ENCODE peak calls at places on chromosomes 13 and 19, in nine cellular contexts. G is neural progenitor cell, U is colonic mucosa, Y is stomach, I is fibroblast of lung, B is heart right ventricle, K is left ventricle myocardium inferior, A is HCT116, D is hepatocyte. L is an unnamed sample.
A peak's percentile ranks its signal among the peaks of the same experiment; 100 is the strongest.

GRCh38 chr19:32287811-32288227 is 57.6 kb upstream of the ZNF507 start:
- DNase-seq in G (peak; percentile 85), U (peak; percentile 67), Y (peak; percentile 52), I (peak; percentile 77), B (peak; percentile 74), K (peak; percentile 72), A (peak; percentile 61), D (peak; percentile 81), L (peak; percentile 3)

GRCh38 chr19:16078311-16078758 is 2.0 kb downstream of the TPM4 start:
- DNase-seq in G (peak; percentile 61), U (no peak), Y (no peak), I (no peak), B (no peak), K (no peak), A (no peak), D (no peak), L (no peak)

GRCh38 chr13:83378901-83379300 is 503.4 kb downstream of the SLITRK1 start:
- DNase-seq in G (no peak), U (no peak), Y (no peak), I (no peak), B (no peak), K (no peak), A (no peak), D (no peak), L (no peak)

GRCh38 chr13:72431981-72432617 is 295.3 kb downstream of the MZT1 start:
- DNase-seq in G (no peak), U (no peak), Y (no peak), I (peak; percentile 25), B (no peak), K (no peak), A (no peak), D (no peak), L (no peak)

GRCh38 chr13:94702181-94703041 is 9.9 kb downstream of the SOX21 start:
- DNase-seq in G (peak; percentile 51), U (no peak), Y (no peak), I (no peak), B (no peak), K (no peak), A (no peak), D (no peak), L (no peak)

GRCh38 chr19:53553865-53554791 is 16.2 kb downstream of the ZNF331 start:
- DNase-seq in G (no peak), U (peak; percentile 86), Y (peak; percentile 90), I (peak; percentile 85), B (peak; percentile 90), K (peak; percentile 88), A (no peak), D (no peak), L (peak; percentile 50)

GRCh38 chr13:47232516-47232915 is 335.7 kb upstream of the HTR2A start:
- DNase-seq in G (no peak), U (no peak), Y (no peak), I (no peak), B (no peak), K (no peak), A (no peak), D (no peak), L (no peak)

GRCh38 chr13:101155920-101156319 is 260.4 kb downstream of the NALCN start:
- DNase-seq in G (peak; percentile 13), U (no peak), Y (no peak), I (no peak), B (no peak), K (no peak), A (no peak), D (no peak), L (no peak)

GRCh38 chr13:80340643-80341097 is 256 bp downstream of the SPRY2 start:
- DNase-seq in G (no peak), U (no peak), Y (no peak), I (peak; percentile 76), B (no peak), K (no peak), A (no peak), D (no peak), L (no peak)

GRCh38 chr19:45508931-45509691 is 1.8 kb downstream of the VASP start:
- DNase-seq in G (peak; percentile 77), U (peak; percentile 83), Y (peak; percentile 73), I (peak; percentile 65), B (peak; percentile 79), K (peak; percentile 83), A (no peak), D (peak; percentile 69), L (no peak)

GRCh38 chr13:44396295-44396962 is 22.8 kb downstream of the SERP2 start:
- DNase-seq in G (no peak), U (no peak), Y (no peak), I (no peak), B (no peak), K (no peak), A (no peak), D (no peak), L (no peak)

GRCh38 chr13:26280295-26280694 is 26.4 kb downstream of the CDK8 start:
- DNase-seq in G (no peak), U (no peak), Y (no peak), I (peak; percentile 9), B (no peak), K (no peak), A (no peak), D (no peak), L (peak; percentile 24)

GRCh38 chr13:46516624-46517318 is 36.2 kb upstream of the LRCH1 start:
- DNase-seq in G (peak; percentile 47), U (no peak), Y (no peak), I (no peak), B (no peak), K (no peak), A (no peak), D (peak; percentile 19), L (no peak)

GRCh38 chr13:79237981-79238380 is 168.1 kb downstream of the RBM26 start:
- DNase-seq in G (no peak), U (no peak), Y (no peak), I (no peak), B (no peak), K (no peak), A (no peak), D (no peak), L (no peak)

GRCh38 chr19:42985588-42985987 is 40.7 kb downstream of the PSG11 start:
- DNase-seq in G (no peak), U (no peak), Y (no peak), I (no peak), B (no peak), K (no peak), A (no peak), D (no peak), L (peak; percentile 44)

GRCh38 chr19:13260883-13261653 is 110.9 kb downstream of the IER2 start:
- DNase-seq in G (no peak), U (no peak), Y (peak; percentile 33), I (peak; percentile 88), B (no peak), K (no peak), A (peak; percentile 94), D (peak; percentile 62), L (peak; percentile 73)
- H3K4me3 ChIP-seq in G (no peak overlapping the region), U (no peak overlapping the region), Y (no peak overlapping the region), I (no peak overlapping the region), B (no peak overlapping the region), K (no peak overlapping the region), A (no peak overlapping the region), D (no peak overlapping the region), L (no peak overlapping the region)

GRCh38 chr19:6668696-6669095 is 1.3 kb downstream of the TNFSF14 start:
- DNase-seq in G (no peak), U (no peak), Y (no peak), I (no peak), B (no peak), K (no peak), A (no peak), D (no peak), L (no peak)
- H3K4me3 ChIP-seq in G (no peak overlapping the region), U (peak overlapping the region; percentile 13), Y (peak overlapping the region; percentile 35), I (no peak overlapping the region), B (no peak overlapping the region), K (no peak overlapping the region), A (no peak overlapping the region), D (no peak overlapping the region), L (no peak overlapping the region)

DNA sequence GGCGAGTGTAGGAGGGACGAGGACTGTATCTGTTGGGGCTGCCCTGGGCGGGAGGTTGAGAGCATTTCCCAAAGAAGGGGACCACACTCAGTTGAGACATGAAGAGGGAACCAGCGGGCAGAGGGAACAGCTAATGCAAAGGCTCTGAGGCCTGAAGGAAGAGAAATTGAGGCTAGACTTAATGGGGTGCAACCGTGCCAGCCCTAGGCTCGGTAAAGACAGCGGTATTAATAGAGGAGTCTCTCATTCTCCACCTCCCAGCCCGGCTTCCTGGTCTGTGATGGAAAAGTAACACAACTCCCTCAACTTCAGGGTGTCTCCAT is 1.2 kb downstream of the MPV17L2 start:
- DNase-seq in G (no peak), U (no peak), Y (no peak), I (no peak), B (no peak), K (no peak), A (no peak), D (no peak), L (no peak)
- H3K4me3 ChIP-seq in G (peak overlapping the region; percentile 77), U (peak overlapping the region; percentile 5), Y (peak overlapping the region; percentile 72), I (peak overlapping the region; percentile 70), B (peak overlapping the region; percentile 98), K (peak overlapping the region; percentile 87), A (peak overlapping the region; percentile 93), D (no peak overlapping the region), L (peak overlapping the region; percentile 87)

GRCh38 chr19:51461723-51462161 is 3.5 kb upstream of the SIGLEC8 start:
- DNase-seq in G (no peak), U (no peak), Y (peak; percentile 24), I (no peak), B (no peak), K (no peak), A (no peak), D (no peak), L (no peak)

GRCh38 chr19:51458899-51459592 is 792 bp upstream of the SIGLEC8 start:
- DNase-seq in G (no peak), U (no peak), Y (peak; percentile 11), I (no peak), B (no peak), K (no peak), A (no peak), D (no peak), L (no peak)

GRCh38 chr19:51462276-51462675 is 4.0 kb upstream of the SIGLEC8 start:
- DNase-seq in G (no peak), U (no peak), Y (peak; percentile 16), I (no peak), B (no peak), K (no peak), A (no peak), D (no peak), L (no peak)

GRCh38 chr19:51458051-51458645 is at the start of gene SIGLEC8:
- DNase-seq in G (no peak), U (no peak), Y (peak; percentile 17), I (no peak), B (no peak), K (no peak), A (no peak), D (no peak), L (no peak)

DNA sequence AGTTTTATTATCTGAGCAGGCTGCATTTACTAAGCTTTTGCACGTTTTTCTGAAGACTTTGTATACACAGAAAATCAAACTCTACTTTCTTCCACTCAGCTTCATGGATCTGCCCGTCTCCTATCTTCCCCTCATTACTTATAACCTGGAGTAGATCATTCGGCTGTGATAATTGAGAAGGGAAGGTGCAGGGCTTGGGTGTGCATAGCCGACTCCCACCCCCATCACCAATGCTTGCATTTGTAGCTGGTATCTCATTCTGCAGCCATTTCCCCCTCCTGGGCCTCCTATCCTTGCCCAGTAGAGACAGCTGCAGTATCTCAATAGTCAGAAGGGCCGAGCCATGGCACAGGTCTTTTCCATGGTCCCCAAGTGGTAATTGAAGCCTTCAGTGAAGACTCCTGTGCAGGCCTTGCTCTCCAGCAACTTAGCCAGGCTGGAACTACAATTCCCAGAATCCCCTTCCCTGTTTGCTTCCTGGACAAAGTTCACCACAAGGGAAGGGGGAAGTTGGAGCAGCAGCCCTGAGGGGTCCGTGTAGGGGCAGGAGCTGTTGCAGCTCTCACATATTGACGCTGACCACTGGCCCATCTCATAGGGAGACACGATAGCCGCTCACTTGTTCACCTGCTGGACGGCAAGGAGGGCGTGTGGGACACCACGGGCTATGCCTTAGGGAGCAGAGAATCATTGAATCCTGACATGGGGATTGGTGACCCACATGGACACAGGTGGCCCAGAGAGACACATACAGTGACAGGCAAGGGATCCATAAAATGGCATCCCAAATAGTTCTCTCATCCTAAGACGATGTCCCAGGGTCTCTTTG is 2.1 kb upstream of the SIGLEC8 start:
- DNase-seq in G (peak; percentile 13), U (no peak), Y (peak; percentile 20), I (no peak), B (no peak), K (no peak), A (no peak), D (no peak), L (no peak)
- H3K4me3 ChIP-seq in G (no peak overlapping the region), U (no peak overlapping the region), Y (no peak overlapping the region), I (no peak overlapping the region), B (no peak overlapping the region), K (peak overlapping the region; percentile 35), A (no peak overlapping the region), D (no peak overlapping the region), L (peak overlapping the region; percentile 0)

L was measured in BJ.